ENCODE peak calls at places on chromosomes 11 and 22, in seven cellular contexts. G is keratinocyte, I is lower lobe of right lung, Y is lower leg skin, E is colonic mucosa, Z is fibroblast of pulmonary artery, N is brain microvascular endothelial cell. M is an unnamed sample.

GRCh38 chr11:77647906-77648305 is 10.3 kb upstream of the CLNS1A start:
- DNase-seq in N (no peak), G (no peak), Z (no peak), Y (no peak), E (no peak), I (no peak), M (no peak)

GRCh38 chr11:66087148-66087908 is 17.3 kb downstream of the PACS1 start:
- DNase-seq in Y (no peak), I (no peak), N (no peak), G (no peak), Z (no peak), E (no peak), M (no peak)

GRCh38 chr22:41478891-41479521 is 10.1 kb downstream of the ACO2 start:
- DNase-seq in G (no peak), Y (no peak), E (no peak), I (peak), Z (peak), N (no peak), M (peak)

GRCh38 chr11:116500833-116501622 is 271.8 kb downstream of the BUD13 start:
- DNase-seq in Z (no peak), I (no peak), E (no peak), N (no peak), G (no peak), Y (no peak), M (no peak)

GRCh38 chr11:131544591-131544990 is 174.2 kb downstream of the NTM start:
- DNase-seq in G (no peak), N (no peak), E (no peak), Z (no peak), I (no peak), Y (no peak), M (no peak)

GRCh38 chr11:86442420-86442819 is 67.7 kb downstream of the CCDC81 start:
- DNase-seq in I (no peak), Z (no peak), E (no peak), N (no peak), G (no peak), Y (no peak), M (no peak)

GRCh38 chr11:64655901-64656601 is 65.0 kb downstream of the SLC22A12 start:
- DNase-seq in E (no peak), G (no peak), I (no peak), N (no peak), Z (peak), Y (no peak), M (peak)

GRCh38 chr22:45779351-45779750 is 107.7 kb downstream of the ATXN10 start:
- DNase-seq in I (no peak), E (no peak), Y (no peak), G (no peak), Z (no peak), N (no peak), M (no peak)

GRCh38 chr22:27424319-27424718 is 377.2 kb downstream of the MN1 start:
- DNase-seq in G (no peak), Z (peak), Y (no peak), N (peak), I (no peak), E (no peak), M (no peak)

GRCh38 chr11:69962152-69962551 is 116.0 kb upstream of the ANO1 start:
- DNase-seq in E (peak), Y (no peak), I (no peak), N (peak), Z (no peak), G (peak), M (no peak)

GRCh38 chr11:73206751-73207280 is 11.3 kb upstream of the P2RY2 start:
- DNase-seq in G (no peak), N (no peak), E (no peak), Z (no peak), Y (no peak), I (no peak), M (no peak)

GRCh38 chr22:20203142-20204099 is 52.6 kb upstream of the CCDC188 start:
- DNase-seq in N (no peak), I (peak), Z (no peak), E (no peak), Y (no peak), G (no peak), M (no peak)

GRCh38 chr11:86811637-86812321 is 11.4 kb downstream of the PRSS23 start:
- DNase-seq in Y (no peak), N (peak), E (no peak), G (no peak), I (no peak), Z (peak), M (peak)

GRCh38 chr11:122723106-122723505 is 67.6 kb downstream of the UBASH3B start:
- DNase-seq in Y (no peak), Z (no peak), G (no peak), N (no peak), I (no peak), E (no peak), M (no peak)

GRCh38 chr11:66787934-66788758 is 55.1 kb upstream of the RCE1 start:
- DNase-seq in I (no peak), G (no peak), N (no peak), Z (no peak), Y (no peak), E (no peak), M (no peak)

GRCh38 chr11:132228756-132229325 is 858.4 kb downstream of the NTM start:
- DNase-seq in I (no peak), Y (no peak), N (peak), E (no peak), Z (no peak), G (no peak), M (no peak)

GRCh38 chr22:48042621-48043395 is 1280.4 kb downstream of the TBC1D22A start:
- DNase-seq in E (no peak), Y (no peak), G (no peak), I (no peak), Z (no peak), N (no peak), M (no peak)

GRCh38 chr11:31818874-31819331 is 7.8 kb upstream of the PAX6 start:
- DNase-seq in Z (no peak), E (no peak), N (no peak), Y (no peak), G (no peak), I (no peak), M (no peak)

GRCh38 chr11:31817621-31818493 is 6.7 kb upstream of the PAX6 start:
- DNase-seq in Z (no peak), G (no peak), Y (no peak), E (no peak), I (no peak), N (no peak), M (no peak)

GRCh38 chr11:31815743-31816466 is 4.8 kb upstream of the PAX6 start:
- DNase-seq in N (no peak), Z (no peak), E (no peak), I (no peak), Y (no peak), G (no peak), M (no peak)

GRCh38 chr11:31817054-31817620 is 6.0 kb upstream of the PAX6 start:
- DNase-seq in Y (no peak), I (no peak), E (no peak), G (no peak), N (no peak), Z (no peak), M (no peak)

DNA sequence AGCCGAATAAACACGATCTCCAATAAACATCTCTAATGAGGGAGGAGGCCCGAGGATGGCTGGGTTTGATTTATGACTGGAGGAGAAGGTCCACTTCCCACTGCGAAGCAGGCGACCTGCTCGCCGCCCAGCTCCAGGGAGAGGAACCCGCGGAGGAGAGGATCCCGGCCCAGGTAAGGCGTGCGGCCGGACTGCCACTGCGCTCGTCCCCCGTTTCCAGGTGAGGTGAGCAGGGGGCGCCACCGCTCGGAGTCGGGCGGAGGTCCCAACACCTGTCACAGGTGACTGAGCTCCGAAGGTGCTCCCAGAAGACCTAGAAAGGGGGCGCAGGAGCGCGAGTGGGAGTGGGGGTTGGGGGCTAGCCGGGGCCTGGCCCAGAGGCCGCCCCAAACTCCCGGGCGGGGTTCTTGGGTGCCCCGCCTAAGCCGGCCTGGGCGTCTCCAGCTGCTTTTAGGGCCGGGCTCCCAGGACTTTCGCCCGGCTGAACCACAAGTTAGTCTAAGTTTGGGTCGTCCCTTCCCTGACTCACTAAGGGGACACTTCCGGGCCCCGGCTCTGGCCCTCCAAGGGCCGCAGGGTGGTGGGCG is 5.4 kb upstream of the PAX6 start:
- DNase-seq in N (no peak), Y (no peak), E (peak), Z (no peak), G (no peak), I (no peak), M (no peak)
- H3K4me3 ChIP-seq in N (no peak), Y (no peak), E (peak), Z (no peak), G (peak), I (no peak), M (no peak)

GRCh38 chr22:37197451-37198289 is 9.6 kb upstream of the C1QTNF6 start:
- DNase-seq in G (peak), E (peak), N (no peak), Z (peak), I (peak), Y (no peak), M (no peak)
- H3K4me3 ChIP-seq in G (peak), E (peak), N (peak), Z (no peak), I (peak), Y (no peak), M (peak)

GRCh38 chr11:47373876-47374820 is 4.2 kb downstream of the SPI1 start:
- DNase-seq in G (no peak), E (peak), I (peak), N (peak), Z (peak), Y (peak), M (no peak)

GRCh38 chr11:47376183-47376542 is 2.2 kb downstream of the SPI1 start:
- DNase-seq in G (no peak), I (no peak), Y (no peak), E (no peak), Z (no peak), N (no peak), M (no peak)

GRCh38 chr11:47375020-47375419 is 3.3 kb downstream of the SPI1 start:
- DNase-seq in I (no peak), Z (no peak), G (no peak), Y (no peak), E (no peak), N (no peak), M (no peak)

GRCh38 chr11:47376543-47377371 is 1.6 kb downstream of the SPI1 start:
- DNase-seq in I (peak), G (no peak), E (no peak), Z (no peak), Y (peak), N (no peak), M (no peak)

DNA sequence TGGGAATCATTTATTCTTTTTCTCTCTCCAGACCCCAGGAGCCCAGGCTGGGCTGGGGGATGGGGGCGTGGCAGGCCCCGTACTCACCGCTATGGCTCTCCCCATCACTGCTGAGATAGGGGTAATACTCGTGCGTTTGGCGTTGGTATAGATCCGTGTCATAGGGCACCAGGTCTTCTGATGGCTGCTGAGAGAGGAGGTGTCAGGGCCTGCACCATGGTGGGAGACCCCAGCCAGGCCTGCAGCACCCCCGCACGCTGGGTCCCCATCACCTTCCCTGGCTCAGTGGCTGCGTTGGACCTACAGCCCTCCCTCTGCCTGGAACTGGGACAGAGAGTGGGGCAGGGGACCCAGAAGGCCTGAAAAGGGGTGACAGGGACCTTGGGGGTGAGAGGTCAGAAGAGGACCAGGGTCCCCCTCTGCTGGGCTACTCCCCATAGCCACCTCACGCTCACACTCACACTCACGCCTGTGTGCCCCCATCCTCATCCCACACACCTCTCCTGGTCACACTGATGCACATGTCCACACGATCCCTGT is 2.7 kb downstream of the SPI1 start:
- DNase-seq in Z (no peak), E (no peak), I (no peak), G (no peak), N (no peak), Y (no peak), M (no peak)
- H3K4me3 ChIP-seq in Z (no peak), E (peak), I (peak), G (no peak), N (no peak), Y (no peak), M (no peak)

GRCh38 chr22:38205261-38206128 is 3.7 kb downstream of the MAFF start:
- DNase-seq in G (no peak), Y (peak), N (peak), I (peak), E (peak), Z (peak), M (peak)
- H3K4me3 ChIP-seq in G (no peak), Y (no peak), N (no peak), I (no peak), E (no peak), Z (no peak), M (no peak)